ENCODE peak calls at places on chromosomes 4 and X, in six cellular contexts. One of them, this sample, is unnamed.

GRCh38 chr4:60913646-60914045 is 286.5 kb upstream of the ADGRL3 start:
- DNase-seq in body of pancreas: no peak
- DNase-seq in stimulated activated naive CD8-positive, alpha-beta T cell treated with anti-CD3 and anti-CD28 coated beads, Interleukin-15, amount 100 ng/mL, for 72 hours: no peak
- DNase-seq in foreskin keratinocyte: no peak
- DNase-seq in HTR-8/SVneo: no peak
- DNase-seq in heart left ventricle: no peak
- DNase-seq in this sample: no peak

GRCh38 chrX:69362889-69363288 is 141.2 kb upstream of the NALF2 start:
- DNase-seq in foreskin keratinocyte: no peak
- DNase-seq in stimulated activated naive CD8-positive, alpha-beta T cell treated with anti-CD3 and anti-CD28 coated beads, Interleukin-15, amount 100 ng/mL, for 72 hours: no peak
- DNase-seq in HTR-8/SVneo: no peak
- DNase-seq in heart left ventricle: no peak
- DNase-seq in body of pancreas: no peak
- DNase-seq in this sample: no peak

GRCh38 chr4:163544407-163545038 is 50.0 kb downstream of the TMA16 start:
- DNase-seq in body of pancreas: peak
- DNase-seq in HTR-8/SVneo: peak
- DNase-seq in stimulated activated naive CD8-positive, alpha-beta T cell treated with anti-CD3 and anti-CD28 coated beads, Interleukin-15, amount 100 ng/mL, for 72 hours: peak
- DNase-seq in foreskin keratinocyte: no peak
- DNase-seq in heart left ventricle: peak
- DNase-seq in this sample: peak

GRCh38 chr4:105022811-105023667 is 123.6 kb upstream of the TET2 start:
- DNase-seq in HTR-8/SVneo: no peak
- DNase-seq in stimulated activated naive CD8-positive, alpha-beta T cell treated with anti-CD3 and anti-CD28 coated beads, Interleukin-15, amount 100 ng/mL, for 72 hours: no peak
- DNase-seq in foreskin keratinocyte: peak
- DNase-seq in heart left ventricle: no peak
- DNase-seq in body of pancreas: no peak
- DNase-seq in this sample: no peak

GRCh38 chrX:40145670-40146470 is 48.1 kb upstream of the BCOR start:
- DNase-seq in heart left ventricle: no peak
- DNase-seq in foreskin keratinocyte: no peak
- DNase-seq in HTR-8/SVneo: no peak
- DNase-seq in body of pancreas: no peak
- DNase-seq in stimulated activated naive CD8-positive, alpha-beta T cell treated with anti-CD3 and anti-CD28 coated beads, Interleukin-15, amount 100 ng/mL, for 72 hours: no peak
- DNase-seq in this sample: no peak

GRCh38 chr4:15182600-15183222 is 180.4 kb downstream of the CPEB2 start:
- DNase-seq in HTR-8/SVneo: no peak
- DNase-seq in body of pancreas: no peak
- DNase-seq in heart left ventricle: no peak
- DNase-seq in foreskin keratinocyte: peak
- DNase-seq in stimulated activated naive CD8-positive, alpha-beta T cell treated with anti-CD3 and anti-CD28 coated beads, Interleukin-15, amount 100 ng/mL, for 72 hours: no peak
- DNase-seq in this sample: no peak

GRCh38 chrX:150150081-150150779 is 211.9 kb upstream of the EOLA2 start:
- DNase-seq in HTR-8/SVneo: no peak
- DNase-seq in body of pancreas: no peak
- DNase-seq in heart left ventricle: no peak
- DNase-seq in stimulated activated naive CD8-positive, alpha-beta T cell treated with anti-CD3 and anti-CD28 coated beads, Interleukin-15, amount 100 ng/mL, for 72 hours: no peak
- DNase-seq in foreskin keratinocyte: no peak
- DNase-seq in this sample: no peak

GRCh38 chr4:109649872-109650271 is 53.4 kb downstream of the CASP6 start:
- DNase-seq in HTR-8/SVneo: no peak
- DNase-seq in body of pancreas: no peak
- DNase-seq in foreskin keratinocyte: no peak
- DNase-seq in stimulated activated naive CD8-positive, alpha-beta T cell treated with anti-CD3 and anti-CD28 coated beads, Interleukin-15, amount 100 ng/mL, for 72 hours: peak
- DNase-seq in heart left ventricle: no peak
- DNase-seq in this sample: no peak

GRCh38 chr4:175419120-175419774 is 392.8 kb downstream of the GPM6A start:
- DNase-seq in foreskin keratinocyte: peak
- DNase-seq in HTR-8/SVneo: peak
- DNase-seq in body of pancreas: no peak
- DNase-seq in stimulated activated naive CD8-positive, alpha-beta T cell treated with anti-CD3 and anti-CD28 coated beads, Interleukin-15, amount 100 ng/mL, for 72 hours: no peak
- DNase-seq in heart left ventricle: no peak
- DNase-seq in this sample: no peak

GRCh38 chr4:184826315-184827266 is 823 bp upstream of the ACSL1 start:
- DNase-seq in HTR-8/SVneo: no peak
- DNase-seq in stimulated activated naive CD8-positive, alpha-beta T cell treated with anti-CD3 and anti-CD28 coated beads, Interleukin-15, amount 100 ng/mL, for 72 hours: peak
- DNase-seq in heart left ventricle: peak
- DNase-seq in foreskin keratinocyte: no peak
- DNase-seq in body of pancreas: peak
- DNase-seq in this sample: peak

GRCh38 chrX:133183806-133184205 is 34.3 kb downstream of the TFDP3 start:
- DNase-seq in stimulated activated naive CD8-positive, alpha-beta T cell treated with anti-CD3 and anti-CD28 coated beads, Interleukin-15, amount 100 ng/mL, for 72 hours: no peak
- DNase-seq in foreskin keratinocyte: peak
- DNase-seq in body of pancreas: no peak
- DNase-seq in heart left ventricle: no peak
- DNase-seq in HTR-8/SVneo: no peak
- DNase-seq in this sample: no peak

GRCh38 chrX:70755850-70756249 is 152.7 kb downstream of the TEX11 start:
- DNase-seq in body of pancreas: no peak
- DNase-seq in heart left ventricle: no peak
- DNase-seq in foreskin keratinocyte: no peak
- DNase-seq in HTR-8/SVneo: no peak
- DNase-seq in stimulated activated naive CD8-positive, alpha-beta T cell treated with anti-CD3 and anti-CD28 coated beads, Interleukin-15, amount 100 ng/mL, for 72 hours: peak
- DNase-seq in this sample: no peak

GRCh38 chr4:6041794-6042193 is 23.6 kb upstream of the C4orf50 start:
- DNase-seq in body of pancreas: no peak
- DNase-seq in stimulated activated naive CD8-positive, alpha-beta T cell treated with anti-CD3 and anti-CD28 coated beads, Interleukin-15, amount 100 ng/mL, for 72 hours: no peak
- DNase-seq in HTR-8/SVneo: no peak
- DNase-seq in heart left ventricle: no peak
- DNase-seq in foreskin keratinocyte: no peak
- DNase-seq in this sample: no peak

GRCh38 chr4:117983541-117984451 is 50.5 kb upstream of the NDST3 start:
- DNase-seq in body of pancreas: no peak
- DNase-seq in heart left ventricle: no peak
- DNase-seq in stimulated activated naive CD8-positive, alpha-beta T cell treated with anti-CD3 and anti-CD28 coated beads, Interleukin-15, amount 100 ng/mL, for 72 hours: no peak
- DNase-seq in foreskin keratinocyte: peak
- DNase-seq in HTR-8/SVneo: no peak
- DNase-seq in this sample: no peak

GRCh38 chr4:30172416-30172815 is 547.8 kb upstream of the PCDH7 start:
- DNase-seq in HTR-8/SVneo: no peak
- DNase-seq in foreskin keratinocyte: no peak
- DNase-seq in stimulated activated naive CD8-positive, alpha-beta T cell treated with anti-CD3 and anti-CD28 coated beads, Interleukin-15, amount 100 ng/mL, for 72 hours: no peak
- DNase-seq in body of pancreas: no peak
- DNase-seq in heart left ventricle: no peak
- DNase-seq in this sample: no peak

GRCh38 chrX:1902901-1903379 is 288.1 kb downstream of the ASMT start:
- DNase-seq in foreskin keratinocyte: no peak
- DNase-seq in stimulated activated naive CD8-positive, alpha-beta T cell treated with anti-CD3 and anti-CD28 coated beads, Interleukin-15, amount 100 ng/mL, for 72 hours: no peak
- DNase-seq in HTR-8/SVneo: no peak
- DNase-seq in body of pancreas: no peak
- DNase-seq in heart left ventricle: no peak
- DNase-seq in this sample: no peak

GRCh38 chr4:18480928-18481327 is 459.4 kb upstream of the LCORL start:
- DNase-seq in stimulated activated naive CD8-positive, alpha-beta T cell treated with anti-CD3 and anti-CD28 coated beads, Interleukin-15, amount 100 ng/mL, for 72 hours: no peak
- DNase-seq in heart left ventricle: no peak
- DNase-seq in foreskin keratinocyte: no peak
- DNase-seq in HTR-8/SVneo: no peak
- DNase-seq in body of pancreas: no peak
- DNase-seq in this sample: no peak

GRCh38 chrX:49656554-49656953 is 39.2 kb downstream of the PAGE1 start:
- DNase-seq in HTR-8/SVneo: no peak
- DNase-seq in heart left ventricle: no peak
- DNase-seq in stimulated activated naive CD8-positive, alpha-beta T cell treated with anti-CD3 and anti-CD28 coated beads, Interleukin-15, amount 100 ng/mL, for 72 hours: no peak
- DNase-seq in body of pancreas: no peak
- DNase-seq in foreskin keratinocyte: no peak
- DNase-seq in this sample: no peak

GRCh38 chrX:135707880-135708279 is 5.6 kb upstream of the CT45A1 start:
- DNase-seq in stimulated activated naive CD8-positive, alpha-beta T cell treated with anti-CD3 and anti-CD28 coated beads, Interleukin-15, amount 100 ng/mL, for 72 hours: peak
- DNase-seq in heart left ventricle: no peak
- DNase-seq in HTR-8/SVneo: no peak
- DNase-seq in foreskin keratinocyte: no peak
- DNase-seq in body of pancreas: no peak
- DNase-seq in this sample: peak

This sample was measured in transverse colon.